ENCODE peak calls at places on chromosome 1, in seven cellular contexts. H is AG09309; I is CD4-positive, alpha-beta T cell; T is GM10248; R is Peyer's patch; F is psoas muscle; O is astrocyte. Y is an unnamed sample.

GRCh38 chr1:197998110-197998509 is 80.9 kb downstream of the LHX9 start:
- DNase-seq in H (no peak), I (no peak), T (no peak), R (no peak), F (no peak), O (no peak), Y (no peak)

GRCh38 chr1:1069711-1070676 is 4.1 kb downstream of the RNF223 start:
- DNase-seq in H (no peak), I (no peak), T (no peak), R (peak), F (no peak), O (no peak), Y (peak)

GRCh38 chr1:7376676-7377075 is 394.4 kb upstream of the VAMP3 start:
- DNase-seq in H (no peak), I (no peak), T (no peak), R (peak), F (no peak), O (no peak), Y (no peak)

GRCh38 chr1:167683226-167683625 is 38.6 kb upstream of the MPZL1 start:
- DNase-seq in H (no peak), I (no peak), T (no peak), R (no peak), F (no peak), O (no peak), Y (no peak)

GRCh38 chr1:16631248-16632043 is 18.1 kb upstream of the NBPF1 start:
- DNase-seq in H (no peak), I (no peak), T (no peak), R (peak), F (peak), O (no peak), Y (no peak)

GRCh38 chr1:54167422-54168139 is 14.8 kb upstream of the CDCP2 start:
- DNase-seq in H (no peak), I (no peak), T (no peak), R (no peak), F (no peak), O (peak), Y (no peak)

GRCh38 chr1:8831329-8831728 is 13.9 kb upstream of the RERE start:
- DNase-seq in H (no peak), I (no peak), T (no peak), R (no peak), F (no peak), O (no peak), Y (no peak)

GRCh38 chr1:110339427-110340206 is 440 bp downstream of the RBM15 start:
- DNase-seq in H (no peak), I (no peak), T (peak), R (peak), F (peak), O (peak), Y (peak)

GRCh38 chr1:109770331-109771095 is 6.8 kb upstream of the EPS8L3 start:
- DNase-seq in H (no peak), I (no peak), T (no peak), R (peak), F (peak), O (no peak), Y (no peak)

GRCh38 chr1:203422656-203423055 is 53.0 kb upstream of the PRELP start:
- DNase-seq in H (peak), I (no peak), T (no peak), R (no peak), F (no peak), O (peak), Y (no peak)

GRCh38 chr1:27588256-27589232 is 15.4 kb downstream of the AHDC1 start:
- DNase-seq in H (no peak), I (no peak), T (no peak), R (no peak), F (no peak), O (no peak), Y (no peak)

GRCh38 chr1:224859651-224860050 is 69.8 kb upstream of the DNAH14 start:
- DNase-seq in H (no peak), I (no peak), T (no peak), R (no peak), F (no peak), O (no peak), Y (no peak)

GRCh38 chr1:156379420-156380165 is 10.6 kb downstream of the RHBG start:
- DNase-seq in H (no peak), I (no peak), T (no peak), R (peak), F (no peak), O (peak), Y (no peak)

GRCh38 chr1:242467556-242468145 is 56.8 kb downstream of the PLD5 start:
- DNase-seq in H (peak), I (no peak), T (peak), R (peak), F (no peak), O (peak), Y (peak)

GRCh38 chr1:1164701-1165451 is 8.8 kb upstream of the TTLL10 start:
- DNase-seq in H (no peak), I (no peak), T (no peak), R (peak), F (peak), O (no peak), Y (peak)

GRCh38 chr1:232923739-232924386 is 26.5 kb upstream of the NTPCR start:
- DNase-seq in H (no peak), I (peak), T (no peak), R (peak), F (no peak), O (peak), Y (no peak)

GRCh38 chr1:202122639-202123335 is at the start of gene GPR37L1:
- DNase-seq in H (no peak), I (no peak), T (no peak), R (no peak), F (peak), O (no peak), Y (peak)

GRCh38 chr1:88503656-88504055 is 180.4 kb upstream of the PKN2 start:
- DNase-seq in H (no peak), I (no peak), T (no peak), R (no peak), F (no peak), O (no peak), Y (no peak)

GRCh38 chr1:53381790-53382401 is 54.0 kb upstream of the LRP8 start:
- DNase-seq in H (no peak), I (no peak), T (no peak), R (peak), F (no peak), O (peak), Y (peak)

GRCh38 chr1:211527006-211527405 is 35.0 kb upstream of the RD3 start:
- DNase-seq in H (no peak), I (no peak), T (peak), R (no peak), F (no peak), O (no peak), Y (no peak)

GRCh38 chr1:239914827-239915231 is 176.9 kb upstream of the FMN2 start:
- DNase-seq in H (peak), I (no peak), T (no peak), R (no peak), F (no peak), O (peak), Y (no peak)

GRCh38 chr1:8201331-8201861 is 116.5 kb upstream of the SLC45A1 start:
- DNase-seq in H (no peak), I (no peak), T (no peak), R (no peak), F (peak), O (peak), Y (peak)

GRCh38 chr1:41758904-41759548 is 159.7 kb downstream of the HIVEP3 start:
- DNase-seq in H (peak), I (no peak), T (no peak), R (no peak), F (no peak), O (peak), Y (no peak)

GRCh38 chr1:197093226-197093887 is 26.3 kb upstream of the F13B start:
- DNase-seq in H (no peak), I (no peak), T (no peak), R (no peak), F (no peak), O (no peak), Y (no peak)

GRCh38 chr1:219837274-219837993 is 90.9 kb downstream of the SLC30A10 start:
- DNase-seq in H (peak), I (no peak), T (peak), R (no peak), F (no peak), O (peak), Y (peak)

GRCh38 chr1:27504588-27505419 is 14.8 kb upstream of the WASF2 start:
- DNase-seq in H (no peak), I (no peak), T (no peak), R (peak), F (peak), O (peak), Y (no peak)

GRCh38 chr1:25815208-25816111 is 4.3 kb upstream of the MTFR1L start:
- DNase-seq in H (no peak), I (no peak), T (no peak), R (no peak), F (no peak), O (no peak), Y (no peak)

GRCh38 chr1:50611675-50612074 is 188.4 kb upstream of the DMRTA2 start:
- DNase-seq in H (no peak), I (no peak), T (no peak), R (no peak), F (no peak), O (no peak), Y (no peak)

GRCh38 chr1:23747947-23748346 is 4.7 kb downstream of the ELOA start:
- DNase-seq in H (no peak), I (no peak), T (no peak), R (no peak), F (no peak), O (no peak), Y (no peak)

GRCh38 chr1:23742670-23743286 is 493 bp upstream of the ELOA start:
- DNase-seq in H (no peak), I (no peak), T (no peak), R (peak), F (peak), O (no peak), Y (peak)

GRCh38 chr1:23741609-23742008 is 1.7 kb upstream of the ELOA start:
- DNase-seq in H (no peak), I (no peak), T (no peak), R (no peak), F (no peak), O (no peak), Y (no peak)

GRCh38 chr1:23743287-23744052 is at the start of gene ELOA:
- DNase-seq in H (no peak), I (peak), T (peak), R (peak), F (peak), O (peak), Y (peak)

DNA sequence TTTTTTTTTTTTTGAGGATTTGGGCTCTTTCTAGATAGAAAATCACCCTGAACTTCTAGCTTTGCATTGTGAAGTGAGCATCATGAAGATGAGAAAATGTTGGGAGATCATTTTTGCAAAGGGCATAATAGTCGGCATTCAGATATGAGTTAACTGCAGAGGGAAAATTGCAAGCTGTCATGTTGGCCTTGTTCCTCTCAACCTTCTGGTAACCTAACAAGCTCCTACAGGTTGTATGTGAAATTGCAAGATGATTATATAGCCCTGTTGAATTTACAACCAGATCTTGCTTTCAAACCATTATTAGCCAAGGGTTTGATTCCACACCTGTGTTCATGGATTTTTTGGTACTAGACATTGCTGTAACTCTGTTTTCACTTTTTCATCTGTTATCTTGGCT is 2.2 kb downstream of the ELOA start:
- DNase-seq in H (no peak), I (no peak), T (peak), R (no peak), F (no peak), O (no peak), Y (no peak)
- TF ChIP-seq CTCF in H (peak), I (no peak), T (peak), R (peak), F (peak), O (peak), Y (no peak)

GRCh38 chr1:47725000-47725731 is 272.0 kb downstream of the TRABD2B start:
- DNase-seq in H (no peak), I (no peak), T (no peak), R (no peak), F (no peak), O (no peak), Y (peak)
- TF ChIP-seq CTCF in H (no peak), I (no peak), T (no peak), R (no peak), F (peak), O (no peak), Y (peak)

DNA sequence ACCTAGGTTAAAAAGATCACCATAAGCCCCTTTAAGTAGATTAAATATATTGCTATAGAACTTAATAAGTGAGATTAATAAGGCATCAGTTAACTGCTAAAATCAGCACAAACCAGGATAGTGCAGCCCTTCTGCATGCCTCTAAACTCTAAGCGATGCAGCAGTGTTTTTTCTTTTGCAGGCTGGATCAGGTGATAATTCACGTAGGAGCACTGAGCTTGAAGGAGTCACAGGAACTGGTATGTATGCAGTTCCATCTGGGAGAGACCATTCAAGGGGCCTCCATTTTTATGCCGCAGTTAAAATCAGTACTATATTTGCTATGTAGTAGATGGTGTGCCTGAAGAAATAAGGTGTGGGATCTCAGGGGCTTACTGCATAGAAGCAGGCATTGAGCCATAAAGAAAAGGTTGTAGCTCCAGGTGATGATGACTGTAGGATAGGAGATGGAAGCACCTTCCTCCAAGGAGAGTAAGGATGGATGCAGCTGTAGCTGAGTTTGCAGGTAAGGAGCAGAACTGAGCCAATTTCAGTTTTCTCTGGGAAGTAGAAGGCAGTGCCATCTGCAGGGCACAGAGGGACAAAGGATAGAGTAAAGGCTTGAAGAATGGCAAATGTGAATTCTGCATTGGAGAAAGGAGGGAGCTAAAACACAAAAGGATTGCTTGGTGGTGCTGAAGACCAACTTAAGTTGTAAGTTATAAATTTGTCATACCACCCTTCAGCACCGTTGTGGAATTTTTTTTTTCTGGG is 22.6 kb downstream of the NPL start:
- DNase-seq in H (no peak), I (no peak), T (no peak), R (no peak), F (no peak), O (no peak), Y (no peak)
- TF ChIP-seq CTCF in H (no peak), I (no peak), T (no peak), R (no peak), F (no peak), O (no peak), Y (no peak)

GRCh38 chr1:65062339-65062738 is 85.7 kb upstream of the AK4 start:
- DNase-seq in H (no peak), I (no peak), T (no peak), R (no peak), F (no peak), O (no peak), Y (no peak)

GRCh38 chr1:65065535-65066378 is 82.2 kb upstream of the AK4 start:
- DNase-seq in H (no peak), I (no peak), T (no peak), R (peak), F (peak), O (no peak), Y (peak)

GRCh38 chr1:65066379-65066765 is 81.6 kb upstream of the AK4 start:
- DNase-seq in H (no peak), I (no peak), T (no peak), R (no peak), F (no peak), O (no peak), Y (no peak)

GRCh38 chr1:65059930-65060538 is 88.0 kb upstream of the AK4 start:
- DNase-seq in H (no peak), I (no peak), T (no peak), R (no peak), F (no peak), O (no peak), Y (peak)

DNA sequence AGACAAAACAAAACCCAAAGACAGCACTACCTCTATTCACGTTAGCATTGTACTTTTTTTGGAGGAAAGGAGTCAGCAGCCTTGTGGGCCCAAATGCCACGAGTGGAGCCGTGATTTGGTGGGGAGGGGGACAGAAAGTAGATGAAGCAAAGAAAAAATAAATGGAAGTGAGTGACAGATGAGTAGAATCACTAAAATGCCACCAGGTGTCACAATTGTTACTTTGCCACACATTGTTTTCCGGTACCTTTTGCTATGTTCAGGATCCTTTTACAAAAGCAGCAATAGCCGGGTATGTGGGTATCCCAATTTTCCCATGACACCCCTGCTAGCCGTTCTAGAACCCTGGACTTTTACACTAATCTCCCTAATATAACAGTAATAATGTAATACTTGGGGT is 85.0 kb upstream of the AK4 start:
- DNase-seq in H (no peak), I (no peak), T (no peak), R (no peak), F (no peak), O (no peak), Y (peak)
- TF ChIP-seq CTCF in H (no peak), I (peak), T (peak), R (no peak), F (peak), O (no peak), Y (peak)

GRCh38 chr1:59977075-59977410 is 50.5 kb upstream of the CYP2J2 start:
- DNase-seq in H (no peak), I (no peak), T (no peak), R (no peak), F (no peak), O (no peak), Y (no peak)
- TF ChIP-seq CTCF in H (no peak), I (peak), T (no peak), R (no peak), F (no peak), O (no peak), Y (no peak)